ENCODE peak calls at places on chromosomes 11 and 22, in nine cellular contexts. One of them, this sample, is unnamed. For H3K4me1 and H3K36me3, the result is how much of the 10 kb centered on the place peaks cover.

GRCh38 chr11:129637473-129637872 is 178.2 kb upstream of the TMEM45B start:
- DNase-seq in uterus: no peak
- DNase-seq in GM23248: peak
- DNase-seq in CD8-positive, alpha-beta T cell: no peak
- DNase-seq in CD4-positive, alpha-beta memory T cell: no peak
- DNase-seq in K562: no peak
- DNase-seq in kidney: no peak
- DNase-seq in SJSA1: no peak
- DNase-seq in mucosa of descending colon: no peak
- DNase-seq in this sample: no peak

GRCh38 chr11:77557553-77557952 is 32.2 kb upstream of the AQP11 start:
- DNase-seq in uterus: no peak
- DNase-seq in GM23248: peak
- DNase-seq in CD8-positive, alpha-beta T cell: no peak
- DNase-seq in CD4-positive, alpha-beta memory T cell: no peak
- DNase-seq in K562: no peak
- DNase-seq in kidney: no peak
- DNase-seq in SJSA1: no peak
- DNase-seq in mucosa of descending colon: no peak
- DNase-seq in this sample: no peak

GRCh38 chr11:18731949-18732821 is 6.2 kb upstream of the IGSF22 start:
- DNase-seq in uterus: peak
- DNase-seq in GM23248: peak
- DNase-seq in CD8-positive, alpha-beta T cell: peak
- DNase-seq in CD4-positive, alpha-beta memory T cell: peak
- DNase-seq in K562: peak
- DNase-seq in kidney: no peak
- DNase-seq in SJSA1: no peak
- DNase-seq in mucosa of descending colon: no peak
- DNase-seq in this sample: no peak

GRCh38 chr11:10506013-10506370 is 35.0 kb downstream of the RNF141 start:
- DNase-seq in uterus: no peak
- DNase-seq in GM23248: no peak
- DNase-seq in CD8-positive, alpha-beta T cell: no peak
- DNase-seq in CD4-positive, alpha-beta memory T cell: no peak
- DNase-seq in K562: no peak
- DNase-seq in kidney: no peak
- DNase-seq in SJSA1: no peak
- DNase-seq in mucosa of descending colon: no peak
- DNase-seq in this sample: no peak

GRCh38 chr11:76269247-76269646 is 62.9 kb upstream of the WNT11 start:
- DNase-seq in uterus: peak
- DNase-seq in GM23248: peak
- DNase-seq in CD8-positive, alpha-beta T cell: no peak
- DNase-seq in CD4-positive, alpha-beta memory T cell: no peak
- DNase-seq in K562: no peak
- DNase-seq in kidney: no peak
- DNase-seq in SJSA1: no peak
- DNase-seq in mucosa of descending colon: peak
- DNase-seq in this sample: peak

GRCh38 chr11:111310088-111310487 is 11.7 kb downstream of the POU2AF3 start:
- DNase-seq in uterus: no peak
- DNase-seq in GM23248: no peak
- DNase-seq in CD8-positive, alpha-beta T cell: no peak
- DNase-seq in CD4-positive, alpha-beta memory T cell: no peak
- DNase-seq in K562: no peak
- DNase-seq in kidney: no peak
- DNase-seq in SJSA1: no peak
- DNase-seq in mucosa of descending colon: no peak
- DNase-seq in this sample: no peak

GRCh38 chr22:46246178-46246577 is 3.9 kb downstream of the CDPF1 start:
- DNase-seq in uterus: no peak
- DNase-seq in GM23248: no peak
- DNase-seq in CD8-positive, alpha-beta T cell: no peak
- DNase-seq in CD4-positive, alpha-beta memory T cell: no peak
- DNase-seq in K562: no peak
- DNase-seq in kidney: no peak
- DNase-seq in SJSA1: no peak
- DNase-seq in mucosa of descending colon: no peak
- DNase-seq in this sample: peak

GRCh38 chr22:37275622-37276021 is 6.7 kb upstream of the CYTH4 start:
- DNase-seq in uterus: no peak
- DNase-seq in GM23248: no peak
- DNase-seq in CD8-positive, alpha-beta T cell: no peak
- DNase-seq in CD4-positive, alpha-beta memory T cell: no peak
- DNase-seq in K562: no peak
- DNase-seq in kidney: no peak
- DNase-seq in SJSA1: no peak
- DNase-seq in mucosa of descending colon: no peak
- DNase-seq in this sample: no peak

GRCh38 chr11:74755395-74755995 is 6.8 kb downstream of the RNF169 start:
- DNase-seq in uterus: no peak
- DNase-seq in GM23248: peak
- DNase-seq in CD8-positive, alpha-beta T cell: no peak
- DNase-seq in CD4-positive, alpha-beta memory T cell: no peak
- DNase-seq in K562: no peak
- DNase-seq in kidney: no peak
- DNase-seq in SJSA1: no peak
- DNase-seq in mucosa of descending colon: no peak
- DNase-seq in this sample: no peak

GRCh38 chr22:19448076-19448607 is 631 bp upstream of the C22orf39 start:
- DNase-seq in uterus: no peak
- DNase-seq in GM23248: peak
- DNase-seq in CD8-positive, alpha-beta T cell: no peak
- DNase-seq in CD4-positive, alpha-beta memory T cell: no peak
- DNase-seq in K562: peak
- DNase-seq in kidney: no peak
- DNase-seq in SJSA1: no peak
- DNase-seq in mucosa of descending colon: no peak
- DNase-seq in this sample: no peak

GRCh38 chr11:76752321-76753175 is 30.6 kb upstream of the TSKU start:
- DNase-seq in uterus: peak
- DNase-seq in GM23248: peak
- DNase-seq in CD8-positive, alpha-beta T cell: no peak
- DNase-seq in CD4-positive, alpha-beta memory T cell: no peak
- DNase-seq in K562: no peak
- DNase-seq in kidney: peak
- DNase-seq in SJSA1: no peak
- DNase-seq in mucosa of descending colon: peak
- DNase-seq in this sample: peak

GRCh38 chr11:95078526-95078925 is 11.1 kb upstream of the ENDOD1 start:
- DNase-seq in uterus: no peak
- DNase-seq in GM23248: peak
- DNase-seq in CD8-positive, alpha-beta T cell: no peak
- DNase-seq in CD4-positive, alpha-beta memory T cell: no peak
- DNase-seq in K562: no peak
- DNase-seq in kidney: no peak
- DNase-seq in SJSA1: no peak
- DNase-seq in mucosa of descending colon: no peak
- DNase-seq in this sample: no peak

GRCh38 chr11:114297806-114298700 is 1.9 kb downstream of the NNMT start:
- DNase-seq in uterus: no peak
- DNase-seq in GM23248: peak
- DNase-seq in CD8-positive, alpha-beta T cell: no peak
- DNase-seq in CD4-positive, alpha-beta memory T cell: no peak
- DNase-seq in K562: peak
- DNase-seq in kidney: no peak
- DNase-seq in SJSA1: no peak
- DNase-seq in mucosa of descending colon: no peak
- DNase-seq in this sample: no peak

GRCh38 chr11:114298701-114299090 is 2.5 kb downstream of the NNMT start:
- DNase-seq in uterus: no peak
- DNase-seq in GM23248: peak
- DNase-seq in CD8-positive, alpha-beta T cell: no peak
- DNase-seq in CD4-positive, alpha-beta memory T cell: no peak
- DNase-seq in K562: no peak
- DNase-seq in kidney: no peak
- DNase-seq in SJSA1: no peak
- DNase-seq in mucosa of descending colon: no peak
- DNase-seq in this sample: no peak

GRCh38 chr11:114295676-114296081 is 520 bp upstream of the NNMT start:
- DNase-seq in uterus: no peak
- DNase-seq in GM23248: peak
- DNase-seq in CD8-positive, alpha-beta T cell: no peak
- DNase-seq in CD4-positive, alpha-beta memory T cell: no peak
- DNase-seq in K562: no peak
- DNase-seq in kidney: no peak
- DNase-seq in SJSA1: no peak
- DNase-seq in mucosa of descending colon: no peak
- DNase-seq in this sample: no peak

GRCh38 chr11:114296979-114297372 is 777 bp downstream of the NNMT start:
- DNase-seq in uterus: no peak
- DNase-seq in GM23248: peak
- DNase-seq in CD8-positive, alpha-beta T cell: no peak
- DNase-seq in CD4-positive, alpha-beta memory T cell: no peak
- DNase-seq in K562: no peak
- DNase-seq in kidney: no peak
- DNase-seq in SJSA1: no peak
- DNase-seq in mucosa of descending colon: no peak
- DNase-seq in this sample: no peak

DNA sequence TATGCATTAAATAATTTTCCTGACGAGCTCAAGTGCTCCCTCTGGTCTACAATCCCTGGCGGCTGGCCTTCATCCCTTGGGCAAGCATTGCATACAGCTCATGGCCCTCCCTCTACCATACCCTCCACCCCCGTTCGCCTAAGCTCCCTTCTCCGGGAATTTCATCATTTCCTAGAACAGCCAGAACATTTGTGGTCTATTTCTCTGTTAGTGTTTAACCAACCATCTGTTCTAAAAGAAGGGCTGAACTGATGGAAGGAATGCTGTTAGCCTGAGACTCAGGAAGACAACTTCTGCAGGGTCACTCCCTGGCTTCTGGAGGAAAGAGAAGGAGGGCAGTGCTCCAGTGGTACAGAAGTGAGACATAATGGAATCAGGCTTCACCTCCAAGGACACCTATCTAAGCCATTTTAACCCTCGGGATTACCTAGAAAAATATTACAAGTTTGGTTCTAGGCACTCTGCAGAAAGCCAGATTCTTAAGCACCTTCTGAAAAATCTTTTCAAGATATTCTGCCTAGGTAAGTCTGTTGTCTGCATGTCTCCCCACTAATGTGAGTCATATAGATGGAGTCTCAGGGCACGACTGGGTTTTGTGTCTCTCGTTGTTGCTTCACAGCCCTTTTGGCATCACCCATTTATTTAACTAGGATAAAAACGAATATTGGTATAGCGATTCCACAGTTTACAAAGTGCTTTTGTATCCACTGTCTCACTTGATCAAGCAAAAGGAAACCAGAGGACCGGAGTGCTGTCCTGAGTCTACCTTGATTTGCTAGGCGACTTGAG is at the start of gene NNMT:
- DNase-seq in uterus: peak
- DNase-seq in GM23248: peak
- DNase-seq in CD8-positive, alpha-beta T cell: no peak
- DNase-seq in CD4-positive, alpha-beta memory T cell: no peak
- DNase-seq in K562: no peak
- DNase-seq in kidney: peak
- DNase-seq in SJSA1: peak
- DNase-seq in mucosa of descending colon: peak
- DNase-seq in this sample: peak
- H3K4me1 ChIP-seq in uterus: under half
- H3K4me1 ChIP-seq in GM23248: under half
- H3K4me1 ChIP-seq in CD8-positive, alpha-beta T cell: under half
- H3K4me1 ChIP-seq in CD4-positive, alpha-beta memory T cell: under half
- H3K4me1 ChIP-seq in K562: half or more
- H3K4me1 ChIP-seq in kidney: under half
- H3K4me1 ChIP-seq in SJSA1: half or more
- H3K4me1 ChIP-seq in mucosa of descending colon: under half
- H3K4me1 ChIP-seq in this sample: under half

GRCh38 chr11:68924073-68924925 is 20.6 kb downstream of the IGHMBP2 start:
- DNase-seq in uterus: no peak
- DNase-seq in GM23248: no peak
- DNase-seq in CD8-positive, alpha-beta T cell: no peak
- DNase-seq in CD4-positive, alpha-beta memory T cell: no peak
- DNase-seq in K562: no peak
- DNase-seq in kidney: peak
- DNase-seq in SJSA1: no peak
- DNase-seq in mucosa of descending colon: no peak
- DNase-seq in this sample: no peak
- H3K36me3 ChIP-seq in uterus: under half
- H3K36me3 ChIP-seq in GM23248: under half
- H3K36me3 ChIP-seq in CD8-positive, alpha-beta T cell: under half
- H3K36me3 ChIP-seq in CD4-positive, alpha-beta memory T cell: under half
- H3K36me3 ChIP-seq in K562: half or more
- H3K36me3 ChIP-seq in kidney: under half
- H3K36me3 ChIP-seq in SJSA1: half or more
- H3K36me3 ChIP-seq in mucosa of descending colon: under half
- H3K36me3 ChIP-seq in this sample: under half

GRCh38 chr22:27615408-27615807 is 186.1 kb downstream of the MN1 start:
- DNase-seq in uterus: no peak
- DNase-seq in GM23248: no peak
- DNase-seq in CD8-positive, alpha-beta T cell: no peak
- DNase-seq in CD4-positive, alpha-beta memory T cell: no peak
- DNase-seq in K562: no peak
- DNase-seq in kidney: no peak
- DNase-seq in SJSA1: no peak
- DNase-seq in mucosa of descending colon: no peak
- DNase-seq in this sample: no peak

GRCh38 chr22:27613099-27614089 is 188.2 kb downstream of the MN1 start:
- DNase-seq in uterus: no peak
- DNase-seq in GM23248: peak
- DNase-seq in CD8-positive, alpha-beta T cell: no peak
- DNase-seq in CD4-positive, alpha-beta memory T cell: no peak
- DNase-seq in K562: no peak
- DNase-seq in kidney: no peak
- DNase-seq in SJSA1: no peak
- DNase-seq in mucosa of descending colon: no peak
- DNase-seq in this sample: no peak

GRCh38 chr22:27612075-27612474 is 189.5 kb downstream of the MN1 start:
- DNase-seq in uterus: no peak
- DNase-seq in GM23248: no peak
- DNase-seq in CD8-positive, alpha-beta T cell: no peak
- DNase-seq in CD4-positive, alpha-beta memory T cell: no peak
- DNase-seq in K562: no peak
- DNase-seq in kidney: no peak
- DNase-seq in SJSA1: no peak
- DNase-seq in mucosa of descending colon: no peak
- DNase-seq in this sample: no peak

GRCh38 chr22:27616033-27616432 is 185.5 kb downstream of the MN1 start:
- DNase-seq in uterus: no peak
- DNase-seq in GM23248: no peak
- DNase-seq in CD8-positive, alpha-beta T cell: no peak
- DNase-seq in CD4-positive, alpha-beta memory T cell: no peak
- DNase-seq in K562: no peak
- DNase-seq in kidney: no peak
- DNase-seq in SJSA1: no peak
- DNase-seq in mucosa of descending colon: no peak
- DNase-seq in this sample: no peak

GRCh38 chr22:27614291-27615007 is 187.1 kb downstream of the MN1 start:
- DNase-seq in uterus: no peak
- DNase-seq in GM23248: peak
- DNase-seq in CD8-positive, alpha-beta T cell: no peak
- DNase-seq in CD4-positive, alpha-beta memory T cell: no peak
- DNase-seq in K562: no peak
- DNase-seq in kidney: no peak
- DNase-seq in SJSA1: no peak
- DNase-seq in mucosa of descending colon: no peak
- DNase-seq in this sample: no peak
- H3K4me1 ChIP-seq in uterus: under half
- H3K4me1 ChIP-seq in GM23248: under half
- H3K4me1 ChIP-seq in CD8-positive, alpha-beta T cell: under half
- H3K4me1 ChIP-seq in CD4-positive, alpha-beta memory T cell: under half
- H3K4me1 ChIP-seq in K562: under half
- H3K4me1 ChIP-seq in kidney: under half
- H3K4me1 ChIP-seq in SJSA1: under half
- H3K4me1 ChIP-seq in mucosa of descending colon: under half
- H3K4me1 ChIP-seq in this sample: under half

GRCh38 chr11:70435361-70435760 is 37.0 kb downstream of the CTTN start:
- DNase-seq in uterus: no peak
- DNase-seq in GM23248: no peak
- DNase-seq in CD8-positive, alpha-beta T cell: no peak
- DNase-seq in CD4-positive, alpha-beta memory T cell: no peak
- DNase-seq in K562: no peak
- DNase-seq in kidney: no peak
- DNase-seq in SJSA1: no peak
- DNase-seq in mucosa of descending colon: no peak
- DNase-seq in this sample: no peak
- H3K36me3 ChIP-seq in uterus: under half
- H3K36me3 ChIP-seq in GM23248: under half
- H3K36me3 ChIP-seq in CD8-positive, alpha-beta T cell: under half
- H3K36me3 ChIP-seq in CD4-positive, alpha-beta memory T cell: under half
- H3K36me3 ChIP-seq in K562: half or more
- H3K36me3 ChIP-seq in kidney: under half
- H3K36me3 ChIP-seq in SJSA1: half or more
- H3K36me3 ChIP-seq in mucosa of descending colon: under half
- H3K36me3 ChIP-seq in this sample: under half

This sample was measured in psoas muscle.